ENCODE peak calls at places on chromosome 20, in five cellular contexts. One of them, this sample, is unnamed.

GRCh38 chr20:64153410-64153809 is 10.8 kb upstream of the MYT1 start:
- DNase-seq in A549: no peak
- DNase-seq in HepG2: no peak
- DNase-seq in K562: no peak
- DNase-seq in GM12878: no peak
- DNase-seq in this sample: no peak

GRCh38 chr20:62723351-62723750 is 14.7 kb downstream of the NTSR1 start:
- DNase-seq in A549: no peak
- DNase-seq in HepG2: no peak
- DNase-seq in K562: no peak
- DNase-seq in GM12878: no peak
- DNase-seq in this sample: no peak

GRCh38 chr20:19590382-19590781 is 167.7 kb upstream of the RIN2 start:
- DNase-seq in A549: no peak
- DNase-seq in HepG2: no peak
- DNase-seq in K562: no peak
- DNase-seq in GM12878: no peak
- DNase-seq in this sample: no peak

GRCh38 chr20:13119583-13119982 is 101.5 kb upstream of the ISM1 start:
- DNase-seq in A549: peak
- DNase-seq in HepG2: peak
- DNase-seq in K562: peak
- DNase-seq in GM12878: no peak
- DNase-seq in this sample: peak

GRCh38 chr20:7691647-7692046 is 248.6 kb downstream of the HAO1 start:
- DNase-seq in A549: no peak
- DNase-seq in HepG2: no peak
- DNase-seq in K562: no peak
- DNase-seq in GM12878: no peak
- DNase-seq in this sample: no peak

GRCh38 chr20:50278684-50279531 is 88.3 kb downstream of the CEBPB start:
- DNase-seq in A549: peak
- DNase-seq in HepG2: peak
- DNase-seq in K562: peak
- DNase-seq in GM12878: no peak
- DNase-seq in this sample: no peak

GRCh38 chr20:56429496-56429895 is 17.4 kb downstream of the CASS4 start:
- DNase-seq in A549: no peak
- DNase-seq in HepG2: no peak
- DNase-seq in K562: peak
- DNase-seq in GM12878: no peak
- DNase-seq in this sample: no peak

GRCh38 chr20:62740286-62741141 is 31.9 kb downstream of the NTSR1 start:
- DNase-seq in A549: peak
- DNase-seq in HepG2: peak
- DNase-seq in K562: peak
- DNase-seq in GM12878: peak
- DNase-seq in this sample: no peak

GRCh38 chr20:6698056-6698455 is 69.4 kb upstream of the BMP2 start:
- DNase-seq in A549: peak
- DNase-seq in HepG2: peak
- DNase-seq in K562: no peak
- DNase-seq in GM12878: no peak
- DNase-seq in this sample: no peak

GRCh38 chr20:16404171-16404570 is 169.1 kb downstream of the KIF16B start:
- DNase-seq in A549: no peak
- DNase-seq in HepG2: peak
- DNase-seq in K562: no peak
- DNase-seq in GM12878: no peak
- DNase-seq in this sample: no peak

GRCh38 chr20:16378122-16378521 is 195.1 kb downstream of the KIF16B start:
- DNase-seq in A549: no peak
- DNase-seq in HepG2: no peak
- DNase-seq in K562: no peak
- DNase-seq in GM12878: no peak
- DNase-seq in this sample: no peak

GRCh38 chr20:8132632-8133587 is 844 bp downstream of the PLCB1 start:
- DNase-seq in A549: no peak
- DNase-seq in HepG2: no peak
- DNase-seq in K562: no peak
- DNase-seq in GM12878: no peak
- DNase-seq in this sample: no peak

GRCh38 chr20:9342651-9343050 is 171.7 kb upstream of the LAMP5 start:
- DNase-seq in A549: no peak
- DNase-seq in HepG2: no peak
- DNase-seq in K562: no peak
- DNase-seq in GM12878: no peak
- DNase-seq in this sample: no peak

GRCh38 chr20:32820000-32820697 is 395 bp downstream of the MAPRE1 start:
- DNase-seq in A549: peak
- DNase-seq in HepG2: peak
- DNase-seq in K562: peak
- DNase-seq in GM12878: no peak
- DNase-seq in this sample: peak

GRCh38 chr20:32509639-32510066 is 75.5 kb downstream of the NOL4L start:
- DNase-seq in A549: no peak
- DNase-seq in HepG2: peak
- DNase-seq in K562: no peak
- DNase-seq in GM12878: no peak
- DNase-seq in this sample: peak

GRCh38 chr20:47054506-47054905 is 159.9 kb downstream of the EYA2 start:
- DNase-seq in A549: no peak
- DNase-seq in HepG2: no peak
- DNase-seq in K562: no peak
- DNase-seq in GM12878: no peak
- DNase-seq in this sample: no peak

GRCh38 chr20:38167851-38168760 is 3.0 kb upstream of the TGM2 start:
- DNase-seq in A549: peak
- DNase-seq in HepG2: peak
- DNase-seq in K562: no peak
- DNase-seq in GM12878: no peak
- DNase-seq in this sample: no peak

GRCh38 chr20:2402271-2402980 is 21.7 kb downstream of the TGM6 start:
- DNase-seq in A549: peak
- DNase-seq in HepG2: peak
- DNase-seq in K562: no peak
- DNase-seq in GM12878: no peak
- DNase-seq in this sample: peak

GRCh38 chr20:34708621-34709043 is 4.5 kb downstream of the TP53INP2 start:
- DNase-seq in A549: peak
- DNase-seq in HepG2: no peak
- DNase-seq in K562: peak
- DNase-seq in GM12878: no peak
- DNase-seq in this sample: peak

GRCh38 chr20:34604980-34605788 is 46.7 kb downstream of the MAP1LC3A start:
- DNase-seq in A549: no peak
- DNase-seq in HepG2: no peak
- DNase-seq in K562: no peak
- DNase-seq in GM12878: no peak
- DNase-seq in this sample: peak

GRCh38 chr20:4813839-4814695 is 92.4 kb downstream of the PRND start:
- DNase-seq in A549: no peak
- DNase-seq in HepG2: no peak
- DNase-seq in K562: no peak
- DNase-seq in GM12878: peak
- DNase-seq in this sample: no peak

GRCh38 chr20:10131612-10132345 is 86.9 kb upstream of the SNAP25 start:
- DNase-seq in A549: peak
- DNase-seq in HepG2: no peak
- DNase-seq in K562: no peak
- DNase-seq in GM12878: no peak
- DNase-seq in this sample: peak

GRCh38 chr20:37233471-37234253 is 28.0 kb downstream of the GHRH start:
- DNase-seq in A549: no peak
- DNase-seq in HepG2: no peak
- DNase-seq in K562: no peak
- DNase-seq in GM12878: no peak
- DNase-seq in this sample: no peak

GRCh38 chr20:36606171-36607116 is 865 bp downstream of the RAB5IF start:
- DNase-seq in A549: no peak
- DNase-seq in HepG2: peak
- DNase-seq in K562: peak
- DNase-seq in GM12878: no peak
- DNase-seq in this sample: no peak

GRCh38 chr20:42082611-42083010 is 464.4 kb upstream of the CHD6 start:
- DNase-seq in A549: no peak
- DNase-seq in HepG2: no peak
- DNase-seq in K562: peak
- DNase-seq in GM12878: no peak
- DNase-seq in this sample: peak

GRCh38 chr20:49712918-49713778 is 530 bp downstream of the B4GALT5 start:
- DNase-seq in A549: peak
- DNase-seq in HepG2: no peak
- DNase-seq in K562: peak
- DNase-seq in GM12878: no peak
- DNase-seq in this sample: peak

GRCh38 chr20:3846740-3847418 is at the start of gene MAVS:
- DNase-seq in A549: peak
- DNase-seq in HepG2: peak
- DNase-seq in K562: peak
- DNase-seq in GM12878: peak
- DNase-seq in this sample: peak

GRCh38 chr20:18304618-18305017 is 16.3 kb downstream of the ZNF133 start:
- DNase-seq in A549: peak
- DNase-seq in HepG2: no peak
- DNase-seq in K562: peak
- DNase-seq in GM12878: no peak
- DNase-seq in this sample: peak

GRCh38 chr20:41181567-41181966 is 44.2 kb downstream of the PLCG1 start:
- DNase-seq in A549: no peak
- DNase-seq in HepG2: no peak
- DNase-seq in K562: no peak
- DNase-seq in GM12878: no peak
- DNase-seq in this sample: no peak

DNA sequence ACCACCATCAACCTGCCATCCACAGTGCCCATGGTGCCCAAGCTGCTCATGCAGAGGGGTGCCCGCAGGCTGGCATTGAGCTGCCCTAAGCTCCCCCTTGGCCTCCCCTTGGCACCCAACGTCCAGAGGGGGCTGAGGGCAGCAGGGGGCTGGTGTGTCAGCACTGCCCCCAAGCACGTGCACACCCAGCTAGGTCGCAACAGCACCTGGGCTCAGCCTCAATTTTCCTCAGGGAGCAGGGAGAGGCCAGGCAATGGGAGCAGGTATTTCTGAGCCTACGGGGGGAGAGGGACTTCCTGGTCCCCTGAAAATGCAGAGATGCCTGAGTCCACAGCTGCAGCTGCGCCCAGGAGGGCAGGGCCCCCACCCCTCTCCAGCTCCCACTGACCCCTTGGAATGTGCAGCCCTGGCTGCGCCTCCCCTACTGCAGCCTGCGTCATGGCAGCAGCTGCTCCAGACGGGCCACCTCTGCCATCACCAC is 204.2 kb downstream of the ANKRD60 start:
- DNase-seq in A549: no peak
- DNase-seq in HepG2: no peak
- DNase-seq in K562: no peak
- DNase-seq in GM12878: no peak
- DNase-seq in this sample: no peak
- TF ChIP-seq CHD2 in A549: no peak
- TF ChIP-seq CHD2 in HepG2: no peak
- TF ChIP-seq CHD2 in K562: no peak
- TF ChIP-seq CHD2 in GM12878: no peak
- TF ChIP-seq CHD2 in this sample: no peak

GRCh38 chr20:54065601-54066038 is 4.8 kb downstream of the BCAS1 start:
- DNase-seq in A549: no peak
- DNase-seq in HepG2: no peak
- DNase-seq in K562: peak
- DNase-seq in GM12878: no peak
- DNase-seq in this sample: no peak

GRCh38 chr20:54068495-54068894 is 1.9 kb downstream of the BCAS1 start:
- DNase-seq in A549: no peak
- DNase-seq in HepG2: no peak
- DNase-seq in K562: no peak
- DNase-seq in GM12878: no peak
- DNase-seq in this sample: no peak

GRCh38 chr20:54068966-54069365 is 1.4 kb downstream of the BCAS1 start:
- DNase-seq in A549: no peak
- DNase-seq in HepG2: no peak
- DNase-seq in K562: no peak
- DNase-seq in GM12878: no peak
- DNase-seq in this sample: no peak

GRCh38 chr20:54069501-54069971 is 858 bp downstream of the BCAS1 start:
- DNase-seq in A549: no peak
- DNase-seq in HepG2: no peak
- DNase-seq in K562: no peak
- DNase-seq in GM12878: no peak
- DNase-seq in this sample: no peak

GRCh38 chr20:54067606-54068174 is 2.7 kb downstream of the BCAS1 start:
- DNase-seq in A549: peak
- DNase-seq in HepG2: peak
- DNase-seq in K562: peak
- DNase-seq in GM12878: peak
- DNase-seq in this sample: no peak
- TF ChIP-seq CHD2 in A549: peak
- TF ChIP-seq CHD2 in HepG2: no peak
- TF ChIP-seq CHD2 in K562: no peak
- TF ChIP-seq CHD2 in GM12878: no peak
- TF ChIP-seq CHD2 in this sample: no peak

GRCh38 chr20:48690888-48691287 is 136.9 kb downstream of the PREX1 start:
- DNase-seq in A549: no peak
- DNase-seq in HepG2: no peak
- DNase-seq in K562: peak
- DNase-seq in GM12878: no peak
- DNase-seq in this sample: no peak
- TF ChIP-seq CHD2 in A549: no peak
- TF ChIP-seq CHD2 in HepG2: no peak
- TF ChIP-seq CHD2 in K562: no peak
- TF ChIP-seq CHD2 in GM12878: no peak
- TF ChIP-seq CHD2 in this sample: no peak

GRCh38 chr20:39660965-39661364 is 698.8 kb downstream of the DHX35 start:
- DNase-seq in A549: no peak
- DNase-seq in HepG2: no peak
- DNase-seq in K562: no peak
- DNase-seq in GM12878: no peak
- DNase-seq in this sample: no peak

GRCh38 chr20:39659010-39659409 is 696.9 kb downstream of the DHX35 start:
- DNase-seq in A549: no peak
- DNase-seq in HepG2: no peak
- DNase-seq in K562: no peak
- DNase-seq in GM12878: no peak
- DNase-seq in this sample: no peak

GRCh38 chr20:39661833-39662232 is 699.7 kb downstream of the DHX35 start:
- DNase-seq in A549: no peak
- DNase-seq in HepG2: no peak
- DNase-seq in K562: no peak
- DNase-seq in GM12878: no peak
- DNase-seq in this sample: no peak

GRCh38 chr20:39660251-39660650 is 698.1 kb downstream of the DHX35 start:
- DNase-seq in A549: no peak
- DNase-seq in HepG2: no peak
- DNase-seq in K562: no peak
- DNase-seq in GM12878: no peak
- DNase-seq in this sample: no peak
- TF ChIP-seq CHD2 in A549: no peak
- TF ChIP-seq CHD2 in HepG2: no peak
- TF ChIP-seq CHD2 in K562: no peak
- TF ChIP-seq CHD2 in GM12878: no peak
- TF ChIP-seq CHD2 in this sample: no peak